ENCODE peak calls at places on chromosomes 11 and 22, in ten cellular contexts. One of them, this sample, is unnamed.

GRCh38 chr11:9763301-9763700 is 99.4 kb downstream of the SWAP70 start:
- DNase-seq in AG04450: no peak
- DNase-seq in activated CD4-positive, alpha-beta T cell treated with anti-CD3 and anti-CD28 coated beads for 48 hours: no peak
- DNase-seq in T follicular helper cell: no peak
- DNase-seq in foreskin fibroblast: no peak
- DNase-seq in A172: no peak
- DNase-seq in activated T-cell treated with anti-CD3 and anti-CD28 coated beads for 24 hours: no peak
- DNase-seq in kidney epithelial cell: no peak
- DNase-seq in activated T-helper 1 cell treated with anti-CD3 and anti-CD28 coated beads, Interleukin-2, amount 50 U/mL, for 16 hours: no peak
- DNase-seq in ELR: no peak
- DNase-seq in this sample: no peak

GRCh38 chr11:3094223-3094824 is 37.1 kb upstream of the CARS1 start:
- DNase-seq in AG04450: no peak
- DNase-seq in activated CD4-positive, alpha-beta T cell treated with anti-CD3 and anti-CD28 coated beads for 48 hours: no peak
- DNase-seq in T follicular helper cell: no peak
- DNase-seq in foreskin fibroblast: no peak
- DNase-seq in A172: no peak
- DNase-seq in activated T-cell treated with anti-CD3 and anti-CD28 coated beads for 24 hours: no peak
- DNase-seq in kidney epithelial cell: no peak
- DNase-seq in activated T-helper 1 cell treated with anti-CD3 and anti-CD28 coated beads, Interleukin-2, amount 50 U/mL, for 16 hours: no peak
- DNase-seq in ELR: no peak
- DNase-seq in this sample: no peak

GRCh38 chr22:36417281-36417686 is 29.5 kb upstream of the MYH9 start:
- DNase-seq in AG04450: no peak
- DNase-seq in activated CD4-positive, alpha-beta T cell treated with anti-CD3 and anti-CD28 coated beads for 48 hours: no peak
- DNase-seq in T follicular helper cell: no peak
- DNase-seq in foreskin fibroblast: peak
- DNase-seq in A172: peak
- DNase-seq in activated T-cell treated with anti-CD3 and anti-CD28 coated beads for 24 hours: no peak
- DNase-seq in kidney epithelial cell: no peak
- DNase-seq in activated T-helper 1 cell treated with anti-CD3 and anti-CD28 coated beads, Interleukin-2, amount 50 U/mL, for 16 hours: no peak
- DNase-seq in ELR: peak
- DNase-seq in this sample: no peak

GRCh38 chr11:35127619-35128018 is 11.4 kb upstream of the CD44 start:
- DNase-seq in AG04450: no peak
- DNase-seq in activated CD4-positive, alpha-beta T cell treated with anti-CD3 and anti-CD28 coated beads for 48 hours: no peak
- DNase-seq in T follicular helper cell: no peak
- DNase-seq in foreskin fibroblast: no peak
- DNase-seq in A172: no peak
- DNase-seq in activated T-cell treated with anti-CD3 and anti-CD28 coated beads for 24 hours: no peak
- DNase-seq in kidney epithelial cell: no peak
- DNase-seq in activated T-helper 1 cell treated with anti-CD3 and anti-CD28 coated beads, Interleukin-2, amount 50 U/mL, for 16 hours: no peak
- DNase-seq in ELR: no peak
- DNase-seq in this sample: no peak

GRCh38 chr22:39114157-39114511 is 17.1 kb downstream of the APOBEC3H start:
- DNase-seq in AG04450: no peak
- DNase-seq in activated CD4-positive, alpha-beta T cell treated with anti-CD3 and anti-CD28 coated beads for 48 hours: no peak
- DNase-seq in T follicular helper cell: no peak
- DNase-seq in foreskin fibroblast: no peak
- DNase-seq in A172: no peak
- DNase-seq in activated T-cell treated with anti-CD3 and anti-CD28 coated beads for 24 hours: no peak
- DNase-seq in kidney epithelial cell: no peak
- DNase-seq in activated T-helper 1 cell treated with anti-CD3 and anti-CD28 coated beads, Interleukin-2, amount 50 U/mL, for 16 hours: no peak
- DNase-seq in ELR: no peak
- DNase-seq in this sample: no peak

GRCh38 chr11:10520562-10520961 is 20.4 kb downstream of the RNF141 start:
- DNase-seq in AG04450: no peak
- DNase-seq in activated CD4-positive, alpha-beta T cell treated with anti-CD3 and anti-CD28 coated beads for 48 hours: no peak
- DNase-seq in T follicular helper cell: no peak
- DNase-seq in foreskin fibroblast: no peak
- DNase-seq in A172: no peak
- DNase-seq in activated T-cell treated with anti-CD3 and anti-CD28 coated beads for 24 hours: no peak
- DNase-seq in kidney epithelial cell: no peak
- DNase-seq in activated T-helper 1 cell treated with anti-CD3 and anti-CD28 coated beads, Interleukin-2, amount 50 U/mL, for 16 hours: no peak
- DNase-seq in ELR: no peak
- DNase-seq in this sample: no peak

GRCh38 chr11:38332046-38332445 is 1734.0 kb upstream of the RAG2 start:
- DNase-seq in AG04450: no peak
- DNase-seq in activated CD4-positive, alpha-beta T cell treated with anti-CD3 and anti-CD28 coated beads for 48 hours: no peak
- DNase-seq in T follicular helper cell: no peak
- DNase-seq in foreskin fibroblast: no peak
- DNase-seq in A172: no peak
- DNase-seq in activated T-cell treated with anti-CD3 and anti-CD28 coated beads for 24 hours: no peak
- DNase-seq in kidney epithelial cell: no peak
- DNase-seq in activated T-helper 1 cell treated with anti-CD3 and anti-CD28 coated beads, Interleukin-2, amount 50 U/mL, for 16 hours: no peak
- DNase-seq in ELR: no peak
- DNase-seq in this sample: no peak

GRCh38 chr11:133922078-133922870 is 34.5 kb downstream of the IGSF9B start:
- DNase-seq in AG04450: no peak
- DNase-seq in activated CD4-positive, alpha-beta T cell treated with anti-CD3 and anti-CD28 coated beads for 48 hours: no peak
- DNase-seq in T follicular helper cell: no peak
- DNase-seq in foreskin fibroblast: no peak
- DNase-seq in A172: no peak
- DNase-seq in activated T-cell treated with anti-CD3 and anti-CD28 coated beads for 24 hours: no peak
- DNase-seq in kidney epithelial cell: no peak
- DNase-seq in activated T-helper 1 cell treated with anti-CD3 and anti-CD28 coated beads, Interleukin-2, amount 50 U/mL, for 16 hours: no peak
- DNase-seq in ELR: no peak
- DNase-seq in this sample: no peak

GRCh38 chr22:44091021-44091721 is 67.1 kb downstream of the PARVB start:
- DNase-seq in AG04450: no peak
- DNase-seq in activated CD4-positive, alpha-beta T cell treated with anti-CD3 and anti-CD28 coated beads for 48 hours: peak
- DNase-seq in T follicular helper cell: peak
- DNase-seq in foreskin fibroblast: no peak
- DNase-seq in A172: no peak
- DNase-seq in activated T-cell treated with anti-CD3 and anti-CD28 coated beads for 24 hours: peak
- DNase-seq in kidney epithelial cell: no peak
- DNase-seq in activated T-helper 1 cell treated with anti-CD3 and anti-CD28 coated beads, Interleukin-2, amount 50 U/mL, for 16 hours: no peak
- DNase-seq in ELR: peak
- DNase-seq in this sample: no peak

GRCh38 chr22:30790366-30790765 is 95.7 kb downstream of the OSBP2 start:
- DNase-seq in AG04450: no peak
- DNase-seq in activated CD4-positive, alpha-beta T cell treated with anti-CD3 and anti-CD28 coated beads for 48 hours: no peak
- DNase-seq in T follicular helper cell: no peak
- DNase-seq in foreskin fibroblast: no peak
- DNase-seq in A172: no peak
- DNase-seq in activated T-cell treated with anti-CD3 and anti-CD28 coated beads for 24 hours: no peak
- DNase-seq in kidney epithelial cell: no peak
- DNase-seq in activated T-helper 1 cell treated with anti-CD3 and anti-CD28 coated beads, Interleukin-2, amount 50 U/mL, for 16 hours: no peak
- DNase-seq in ELR: no peak
- DNase-seq in this sample: no peak

This sample was measured in T-helper 22 cell.